ENCODE peak calls at places on chromosomes 13 and 19, in seven cellular contexts. One of them, this sample, is unnamed.

GRCh38 chr19:4557186-4557970 is 2.1 kb downstream of the SEMA6B start:
- DNase-seq in neuronal stem cell: no peak
- DNase-seq in H1: no peak
- DNase-seq in IMR-90: no peak
- DNase-seq in mesenchymal stem cell: no peak
- DNase-seq in trophoblast cell: no peak
- DNase-seq in mesendoderm: peak; percentile 52
- DNase-seq in this sample: peak; percentile 78

GRCh38 chr19:42051166-42052115 is 18.6 kb downstream of the GRIK5 start:
- DNase-seq in mesenchymal stem cell: no peak
- DNase-seq in trophoblast cell: peak; percentile 89
- DNase-seq in IMR-90: no peak
- DNase-seq in mesendoderm: no peak
- DNase-seq in H1: no peak
- DNase-seq in neuronal stem cell: no peak
- DNase-seq in this sample: no peak

GRCh38 chr19:48433337-48433736 is 12.4 kb upstream of the GRWD1 start:
- DNase-seq in IMR-90: no peak
- DNase-seq in mesendoderm: no peak
- DNase-seq in trophoblast cell: no peak
- DNase-seq in H1: no peak
- DNase-seq in mesenchymal stem cell: no peak
- DNase-seq in neuronal stem cell: no peak
- DNase-seq in this sample: no peak

GRCh38 chr13:76778906-76779305 is 107.3 kb downstream of the KCTD12 start:
- DNase-seq in mesenchymal stem cell: no peak
- DNase-seq in IMR-90: no peak
- DNase-seq in H1: no peak
- DNase-seq in trophoblast cell: no peak
- DNase-seq in mesendoderm: no peak
- DNase-seq in neuronal stem cell: no peak
- DNase-seq in this sample: no peak

GRCh38 chr13:59519776-59520175 is 644.0 kb downstream of the DIAPH3 start:
- DNase-seq in mesendoderm: no peak
- DNase-seq in neuronal stem cell: no peak
- DNase-seq in H1: no peak
- DNase-seq in trophoblast cell: no peak
- DNase-seq in IMR-90: no peak
- DNase-seq in mesenchymal stem cell: no peak
- DNase-seq in this sample: no peak

GRCh38 chr19:55406869-55407624 is 541 bp downstream of the UBE2S start:
- DNase-seq in trophoblast cell: peak; percentile 51
- DNase-seq in IMR-90: no peak
- DNase-seq in mesendoderm: no peak
- DNase-seq in neuronal stem cell: no peak
- DNase-seq in mesenchymal stem cell: peak; percentile 37
- DNase-seq in H1: no peak
- DNase-seq in this sample: no peak

GRCh38 chr13:42525035-42525504 is 48.9 kb upstream of the TNFSF11 start:
- DNase-seq in IMR-90: no peak
- DNase-seq in trophoblast cell: no peak
- DNase-seq in mesenchymal stem cell: peak; percentile 95
- DNase-seq in H1: no peak
- DNase-seq in neuronal stem cell: no peak
- DNase-seq in mesendoderm: no peak
- DNase-seq in this sample: no peak

GRCh38 chr13:21124853-21125252 is 51.5 kb downstream of the SKA3 start:
- DNase-seq in IMR-90: peak; percentile 63
- DNase-seq in neuronal stem cell: no peak
- DNase-seq in H1: no peak
- DNase-seq in mesendoderm: no peak
- DNase-seq in mesenchymal stem cell: peak; percentile 63
- DNase-seq in trophoblast cell: no peak
- DNase-seq in this sample: peak; percentile 51

GRCh38 chr13:93758575-93758974 is 532.0 kb downstream of the GPC6 start:
- DNase-seq in mesenchymal stem cell: no peak
- DNase-seq in neuronal stem cell: no peak
- DNase-seq in H1: no peak
- DNase-seq in IMR-90: peak; percentile 57
- DNase-seq in trophoblast cell: no peak
- DNase-seq in mesendoderm: no peak
- DNase-seq in this sample: no peak

GRCh38 chr13:74324338-74324737 is 190.1 kb upstream of the KLF12 start:
- DNase-seq in IMR-90: no peak
- DNase-seq in mesenchymal stem cell: no peak
- DNase-seq in H1: no peak
- DNase-seq in mesendoderm: no peak
- DNase-seq in trophoblast cell: no peak
- DNase-seq in neuronal stem cell: no peak
- DNase-seq in this sample: no peak

GRCh38 chr19:37506387-37507166 is at the start of gene ZNF793:
- DNase-seq in mesendoderm: peak; percentile 96
- DNase-seq in neuronal stem cell: peak; percentile 74
- DNase-seq in mesenchymal stem cell: peak; percentile 82
- DNase-seq in trophoblast cell: peak; percentile 79
- DNase-seq in H1: peak; percentile 68
- DNase-seq in IMR-90: peak; percentile 54
- DNase-seq in this sample: peak; percentile 87

GRCh38 chr19:6064016-6064702 is 46.1 kb downstream of the RFX2 start:
- DNase-seq in neuronal stem cell: no peak
- DNase-seq in mesenchymal stem cell: no peak
- DNase-seq in trophoblast cell: peak; percentile 67
- DNase-seq in IMR-90: no peak
- DNase-seq in H1: no peak
- DNase-seq in mesendoderm: peak; percentile 83
- DNase-seq in this sample: no peak

GRCh38 chr13:35771898-35772297 is 295.4 kb upstream of the MAB21L1 start:
- DNase-seq in H1: peak; percentile 3
- DNase-seq in mesenchymal stem cell: peak; percentile 34
- DNase-seq in neuronal stem cell: no peak
- DNase-seq in mesendoderm: peak; percentile 85
- DNase-seq in IMR-90: peak; percentile 95
- DNase-seq in trophoblast cell: peak; percentile 33
- DNase-seq in this sample: no peak

GRCh38 chr13:101868585-101869469 is 416.4 kb downstream of the ITGBL1 start:
- DNase-seq in IMR-90: no peak
- DNase-seq in mesenchymal stem cell: no peak
- DNase-seq in H1: no peak
- DNase-seq in neuronal stem cell: no peak
- DNase-seq in mesendoderm: no peak
- DNase-seq in trophoblast cell: no peak
- DNase-seq in this sample: no peak

GRCh38 chr13:80988752-80989151 is 647.8 kb upstream of the SPRY2 start:
- DNase-seq in trophoblast cell: no peak
- DNase-seq in mesendoderm: no peak
- DNase-seq in IMR-90: no peak
- DNase-seq in mesenchymal stem cell: no peak
- DNase-seq in neuronal stem cell: peak; percentile 9
- DNase-seq in H1: no peak
- DNase-seq in this sample: no peak

GRCh38 chr13:89982406-89983085 is 1364.9 kb upstream of the MIR17HG start:
- DNase-seq in H1: no peak
- DNase-seq in neuronal stem cell: no peak
- DNase-seq in mesenchymal stem cell: peak; percentile 61
- DNase-seq in IMR-90: no peak
- DNase-seq in trophoblast cell: no peak
- DNase-seq in mesendoderm: no peak
- DNase-seq in this sample: no peak

GRCh38 chr13:110812869-110813645 is 99.6 kb downstream of the ING1 start:
- DNase-seq in mesendoderm: no peak
- DNase-seq in mesenchymal stem cell: no peak
- DNase-seq in neuronal stem cell: no peak
- DNase-seq in IMR-90: no peak
- DNase-seq in H1: no peak
- DNase-seq in trophoblast cell: no peak
- DNase-seq in this sample: no peak

GRCh38 chr13:91308299-91308698 is 39.2 kb upstream of the MIR17HG start:
- DNase-seq in H1: no peak
- DNase-seq in mesenchymal stem cell: no peak
- DNase-seq in IMR-90: no peak
- DNase-seq in trophoblast cell: no peak
- DNase-seq in neuronal stem cell: no peak
- DNase-seq in mesendoderm: peak; percentile 45
- DNase-seq in this sample: no peak

GRCh38 chr19:47540748-47541147 is 25.9 kb upstream of the NAPA start:
- DNase-seq in neuronal stem cell: no peak
- DNase-seq in H1: no peak
- DNase-seq in IMR-90: peak; percentile 51
- DNase-seq in mesenchymal stem cell: peak; percentile 44
- DNase-seq in mesendoderm: peak; percentile 64
- DNase-seq in trophoblast cell: no peak
- DNase-seq in this sample: no peak

GRCh38 chr19:2132191-2132590 is 19.2 kb downstream of the AP3D1 start:
- DNase-seq in IMR-90: no peak
- DNase-seq in H1: no peak
- DNase-seq in trophoblast cell: no peak
- DNase-seq in mesenchymal stem cell: no peak
- DNase-seq in mesendoderm: no peak
- DNase-seq in neuronal stem cell: no peak
- DNase-seq in this sample: no peak

GRCh38 chr13:97883356-97883755 is 70.1 kb upstream of the IPO5 start:
- DNase-seq in mesendoderm: no peak
- DNase-seq in trophoblast cell: no peak
- DNase-seq in mesenchymal stem cell: no peak
- DNase-seq in neuronal stem cell: no peak
- DNase-seq in H1: no peak
- DNase-seq in IMR-90: peak; percentile 8
- DNase-seq in this sample: no peak

GRCh38 chr19:54188224-54188871 is 1.0 kb downstream of the MBOAT7 start:
- DNase-seq in IMR-90: peak; percentile 61
- DNase-seq in neuronal stem cell: no peak
- DNase-seq in mesenchymal stem cell: peak; percentile 65
- DNase-seq in trophoblast cell: no peak
- DNase-seq in mesendoderm: peak; percentile 62
- DNase-seq in H1: no peak
- DNase-seq in this sample: peak; percentile 34

GRCh38 chr19:34838753-34839431 is 65.9 kb upstream of the ZNF599 start:
- DNase-seq in trophoblast cell: no peak
- DNase-seq in mesenchymal stem cell: no peak
- DNase-seq in H1: peak; percentile 56
- DNase-seq in IMR-90: no peak
- DNase-seq in mesendoderm: peak; percentile 79
- DNase-seq in neuronal stem cell: peak; percentile 18
- DNase-seq in this sample: peak; percentile 83

GRCh38 chr13:112525306-112525945 is 62.5 kb downstream of the TUBGCP3 start:
- DNase-seq in H1: no peak
- DNase-seq in mesenchymal stem cell: no peak
- DNase-seq in trophoblast cell: no peak
- DNase-seq in neuronal stem cell: no peak
- DNase-seq in IMR-90: peak; percentile 8
- DNase-seq in mesendoderm: no peak
- DNase-seq in this sample: no peak
- H3K23ac ChIP-seq in H1: no peak overlapping the region
- H3K23ac ChIP-seq in mesenchymal stem cell: no peak overlapping the region
- H3K23ac ChIP-seq in trophoblast cell: no peak overlapping the region
- H3K23ac ChIP-seq in neuronal stem cell: no peak overlapping the region
- H3K23ac ChIP-seq in IMR-90: no peak overlapping the region
- H3K23ac ChIP-seq in mesendoderm: no peak overlapping the region
- H3K23ac ChIP-seq in this sample: no peak overlapping the region

DNA sequence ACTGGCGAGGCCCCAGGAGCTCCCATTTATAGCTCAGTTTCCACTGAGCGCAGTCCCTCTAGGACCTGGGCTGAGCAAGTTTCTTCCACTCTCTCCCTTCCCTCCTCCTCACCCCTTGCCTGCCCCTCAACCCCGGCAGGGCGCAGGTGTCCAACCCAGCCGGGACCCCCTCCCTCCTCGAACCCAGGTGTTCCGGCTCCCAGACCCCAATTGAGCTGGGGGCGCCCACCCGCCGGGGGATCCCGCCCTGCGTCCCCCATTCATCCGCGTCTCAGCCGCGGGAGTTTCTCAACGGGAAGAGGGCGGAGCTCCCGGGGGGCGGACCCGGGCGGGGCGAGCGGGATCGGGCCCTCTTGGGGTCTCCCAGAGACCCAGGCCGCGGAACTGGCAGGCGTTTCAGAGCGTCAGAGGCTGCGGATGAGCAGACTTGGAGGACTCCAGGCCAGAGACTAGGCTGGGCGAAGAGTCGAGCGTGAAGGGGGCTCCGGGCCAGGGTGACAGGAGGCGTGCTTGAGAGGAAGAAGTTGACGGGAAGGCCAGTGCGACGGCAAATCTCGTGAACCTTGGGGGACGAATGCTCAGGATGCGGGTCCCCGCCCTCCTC is at the start of gene KIRREL2:
- DNase-seq in mesenchymal stem cell: peak; percentile 6
- DNase-seq in neuronal stem cell: peak; percentile 63
- DNase-seq in trophoblast cell: no peak
- DNase-seq in H1: no peak
- DNase-seq in mesendoderm: peak; percentile 48
- DNase-seq in IMR-90: no peak
- DNase-seq in this sample: peak; percentile 69
- H3K23ac ChIP-seq in mesenchymal stem cell: no peak within 1 kb of the TSS
- H3K23ac ChIP-seq in neuronal stem cell: no peak within 1 kb of the TSS
- H3K23ac ChIP-seq in trophoblast cell: no peak within 1 kb of the TSS
- H3K23ac ChIP-seq in H1: no peak within 1 kb of the TSS
- H3K23ac ChIP-seq in mesendoderm: no peak within 1 kb of the TSS
- H3K23ac ChIP-seq in IMR-90: no peak within 1 kb of the TSS
- H3K23ac ChIP-seq in this sample: no peak within 1 kb of the TSS

GRCh38 chr13:27176772-27177171 is 5.2 kb upstream of the USP12 start:
- DNase-seq in trophoblast cell: no peak
- DNase-seq in H1: no peak
- DNase-seq in IMR-90: no peak
- DNase-seq in mesendoderm: no peak
- DNase-seq in mesenchymal stem cell: no peak
- DNase-seq in neuronal stem cell: no peak
- DNase-seq in this sample: no peak
- H3K23ac ChIP-seq in trophoblast cell: no peak overlapping the region
- H3K23ac ChIP-seq in H1: no peak overlapping the region
- H3K23ac ChIP-seq in IMR-90: no peak overlapping the region
- H3K23ac ChIP-seq in mesendoderm: no peak overlapping the region
- H3K23ac ChIP-seq in mesenchymal stem cell: no peak overlapping the region
- H3K23ac ChIP-seq in neuronal stem cell: no peak overlapping the region
- H3K23ac ChIP-seq in this sample: no peak overlapping the region

GRCh38 chr19:39509233-39509632 is 5.7 kb upstream of the SELENOV start:
- DNase-seq in neuronal stem cell: no peak
- DNase-seq in trophoblast cell: no peak
- DNase-seq in mesenchymal stem cell: no peak
- DNase-seq in mesendoderm: no peak
- DNase-seq in H1: no peak
- DNase-seq in IMR-90: no peak
- DNase-seq in this sample: no peak

GRCh38 chr19:39506944-39507714 is 7.8 kb upstream of the SELENOV start:
- DNase-seq in mesenchymal stem cell: peak; percentile 63
- DNase-seq in mesendoderm: peak; percentile 86
- DNase-seq in H1: peak; percentile 47
- DNase-seq in neuronal stem cell: peak; percentile 71
- DNase-seq in IMR-90: peak; percentile 67
- DNase-seq in trophoblast cell: peak; percentile 35
- DNase-seq in this sample: peak; percentile 82

GRCh38 chr19:39508629-39509028 is 6.3 kb upstream of the SELENOV start:
- DNase-seq in neuronal stem cell: no peak
- DNase-seq in trophoblast cell: no peak
- DNase-seq in H1: no peak
- DNase-seq in IMR-90: no peak
- DNase-seq in mesenchymal stem cell: no peak
- DNase-seq in mesendoderm: no peak
- DNase-seq in this sample: no peak

GRCh38 chr19:39507715-39508364 is 7.1 kb upstream of the SELENOV start:
- DNase-seq in mesendoderm: no peak
- DNase-seq in IMR-90: no peak
- DNase-seq in mesenchymal stem cell: no peak
- DNase-seq in neuronal stem cell: no peak
- DNase-seq in H1: no peak
- DNase-seq in trophoblast cell: no peak
- DNase-seq in this sample: no peak

GRCh38 chr19:39506598-39506943 is 7.8 kb downstream of the DLL3 start:
- DNase-seq in IMR-90: no peak
- DNase-seq in mesenchymal stem cell: no peak
- DNase-seq in H1: no peak
- DNase-seq in trophoblast cell: no peak
- DNase-seq in neuronal stem cell: no peak
- DNase-seq in mesendoderm: no peak
- DNase-seq in this sample: no peak
- H3K23ac ChIP-seq in IMR-90: no peak overlapping the region
- H3K23ac ChIP-seq in mesenchymal stem cell: no peak overlapping the region
- H3K23ac ChIP-seq in H1: no peak overlapping the region
- H3K23ac ChIP-seq in trophoblast cell: no peak overlapping the region
- H3K23ac ChIP-seq in neuronal stem cell: peak overlapping the region; percentile 32
- H3K23ac ChIP-seq in mesendoderm: no peak overlapping the region
- H3K23ac ChIP-seq in this sample: no peak overlapping the region